ENCODE peak calls at places on chromosomes 6 and 20, in six cellular contexts. F, N, H, B, E and T are unnamed samples.
A peak's percentile ranks its signal among the peaks of the same experiment; 100 is the strongest.

GRCh38 chr6:100376103-100376502 is 88.6 kb downstream of the SIM1 start:
- DNase-seq in B (no peak), F (no peak), E (no peak), H (no peak), N (no peak), T (no peak)

GRCh38 chr6:148118303-148118702 is 224.3 kb upstream of the SASH1 start:
- DNase-seq in E (no peak), F (no peak), N (no peak), H (no peak), B (no peak), T (no peak)

GRCh38 chr6:79135973-79136470 is 58.0 kb upstream of the PHIP start:
- DNase-seq in E (no peak), F (no peak), H (no peak), B (no peak), N (no peak), T (no peak)

GRCh38 chr20:58597021-58597940 is 53.8 kb upstream of the STX16 start:
- DNase-seq in F (peak; percentile 25), B (no peak), H (peak; percentile 43), N (no peak), E (peak; percentile 58), T (no peak)

GRCh38 chr20:36542019-36542488 is 735 bp downstream of the MYL9 start:
- DNase-seq in F (peak; percentile 69), E (peak; percentile 76), N (no peak), H (peak; percentile 55), B (no peak), T (peak; percentile 12)

GRCh38 chr6:36613200-36613995 is 19.2 kb downstream of the SRSF3 start:
- DNase-seq in B (no peak), F (no peak), E (peak; percentile 51), H (no peak), N (no peak), T (no peak)

GRCh38 chr6:16684896-16685554 is 76.2 kb downstream of the ATXN1 start:
- DNase-seq in N (no peak), H (no peak), F (no peak), E (no peak), B (peak; percentile 59), T (peak; percentile 95)

GRCh38 chr20:62378215-62378614 is 8.7 kb upstream of the RPS21 start:
- DNase-seq in E (no peak), H (no peak), N (no peak), B (peak; percentile 90), F (no peak), T (peak; percentile 96)

GRCh38 chr6:104486003-104486402 is 373.7 kb downstream of the HACE1 start:
- DNase-seq in H (no peak), N (no peak), B (no peak), E (no peak), F (no peak), T (no peak)

GRCh38 chr6:107230448-107230847 is 115.1 kb upstream of the BEND3 start:
- DNase-seq in E (no peak), N (no peak), F (no peak), H (no peak), B (no peak), T (peak; percentile 32)

GRCh38 chr20:10314198-10314597 is 95.6 kb downstream of the SNAP25 start:
- DNase-seq in E (no peak), F (peak; percentile 72), B (no peak), N (no peak), H (no peak), T (no peak)

GRCh38 chr6:91716361-91716760 is 1129.5 kb upstream of the MAP3K7 start:
- DNase-seq in H (no peak), N (no peak), E (no peak), F (no peak), B (no peak), T (no peak)

GRCh38 chr6:101114703-101115102 is 233.6 kb upstream of the ASCC3 start:
- DNase-seq in E (no peak), B (peak; percentile 32), N (no peak), F (peak; percentile 18), H (no peak), T (peak; percentile 49)

GRCh38 chr6:16705403-16705993 is 55.8 kb downstream of the ATXN1 start:
- DNase-seq in N (no peak), F (no peak), B (no peak), H (no peak), E (no peak), T (no peak)

GRCh38 chr6:169993861-169994481 is 242.5 kb downstream of the ERMARD start:
- DNase-seq in H (peak; percentile 9), N (peak; percentile 73), E (peak; percentile 28), B (no peak), F (no peak), T (no peak)

GRCh38 chr6:152050451-152051195 is 243.1 kb downstream of the ESR1 start:
- DNase-seq in H (no peak), F (peak; percentile 33), E (no peak), B (no peak), N (no peak), T (no peak)

GRCh38 chr6:167077241-167077932 is 45.5 kb upstream of the CCR6 start:
- DNase-seq in N (no peak), E (no peak), B (no peak), F (no peak), H (no peak), T (no peak)

GRCh38 chr6:151690768-151691562 is 116.5 kb upstream of the ESR1 start:
- DNase-seq in B (no peak), H (no peak), F (peak; percentile 21), N (no peak), E (no peak), T (no peak)

GRCh38 chr6:73704260-73704659 is 8.3 kb downstream of the CD109 start:
- DNase-seq in H (no peak), B (peak; percentile 87), E (no peak), N (peak; percentile 80), F (peak; percentile 98), T (peak; percentile 100)

GRCh38 chr6:110250838-110251237 is 70.6 kb downstream of the CDC40 start:
- DNase-seq in B (no peak), N (no peak), F (no peak), E (no peak), H (no peak), T (no peak)

GRCh38 chr6:148887181-148887580 is 140.4 kb downstream of the UST start:
- DNase-seq in B (no peak), N (no peak), F (no peak), E (no peak), H (no peak), T (peak; percentile 42)

GRCh38 chr6:106525111-106525884 is 104.0 kb downstream of the RTN4IP1 start:
- DNase-seq in H (no peak), B (no peak), N (no peak), E (no peak), F (no peak), T (peak; percentile 48)

GRCh38 chr6:138331444-138331843 is 46.3 kb upstream of the SMIM28 start:
- DNase-seq in N (no peak), H (no peak), E (no peak), B (no peak), F (no peak), T (no peak)

GRCh38 chr6:1318036-1318435 is 6.1 kb downstream of the FOXQ1 start:
- DNase-seq in B (no peak), H (no peak), N (no peak), F (no peak), E (no peak), T (no peak)

GRCh38 chr20:61057313-61058171 is 194.5 kb upstream of the CDH4 start:
- DNase-seq in F (no peak), B (no peak), H (no peak), E (peak; percentile 7), N (peak; percentile 70), T (no peak)

GRCh38 chr6:166470863-166471410 is 88.2 kb upstream of the MPC1 start:
- DNase-seq in N (no peak), H (peak; percentile 22), F (no peak), E (no peak), B (no peak), T (no peak)

GRCh38 chr6:32190054-32190945 is at the start of gene PBX2:
- DNase-seq in H (peak; percentile 78), E (peak; percentile 96), F (peak; percentile 89), B (peak; percentile 64), N (peak; percentile 95), T (peak; percentile 72)
- TF ChIP-seq CTCF in H (no peak), E (no peak), F (no peak), B (no peak), N (no peak), T (no peak)

GRCh38 chr20:53023717-53024116 is 51.6 kb downstream of the TSHZ2 start:
- DNase-seq in F (no peak), E (no peak), B (no peak), H (no peak), N (no peak), T (no peak)
- TF ChIP-seq CTCF in F (no peak), E (no peak), B (no peak), H (no peak), N (no peak), T (no peak)

GRCh38 chr6:82617648-82618047 is 254.0 kb downstream of the TPBG start:
- DNase-seq in B (no peak), E (no peak), H (no peak), N (no peak), F (no peak), T (no peak)

GRCh38 chr6:82619573-82619972 is 256.0 kb downstream of the TPBG start:
- DNase-seq in B (no peak), F (no peak), H (no peak), E (no peak), N (no peak), T (no peak)

GRCh38 chr6:82612475-82612874 is 248.9 kb downstream of the TPBG start:
- DNase-seq in F (no peak), E (no peak), H (no peak), N (no peak), B (no peak), T (no peak)

GRCh38 chr6:82614518-82614917 is 250.9 kb downstream of the TPBG start:
- DNase-seq in B (no peak), H (no peak), E (no peak), N (no peak), F (no peak), T (no peak)

DNA sequence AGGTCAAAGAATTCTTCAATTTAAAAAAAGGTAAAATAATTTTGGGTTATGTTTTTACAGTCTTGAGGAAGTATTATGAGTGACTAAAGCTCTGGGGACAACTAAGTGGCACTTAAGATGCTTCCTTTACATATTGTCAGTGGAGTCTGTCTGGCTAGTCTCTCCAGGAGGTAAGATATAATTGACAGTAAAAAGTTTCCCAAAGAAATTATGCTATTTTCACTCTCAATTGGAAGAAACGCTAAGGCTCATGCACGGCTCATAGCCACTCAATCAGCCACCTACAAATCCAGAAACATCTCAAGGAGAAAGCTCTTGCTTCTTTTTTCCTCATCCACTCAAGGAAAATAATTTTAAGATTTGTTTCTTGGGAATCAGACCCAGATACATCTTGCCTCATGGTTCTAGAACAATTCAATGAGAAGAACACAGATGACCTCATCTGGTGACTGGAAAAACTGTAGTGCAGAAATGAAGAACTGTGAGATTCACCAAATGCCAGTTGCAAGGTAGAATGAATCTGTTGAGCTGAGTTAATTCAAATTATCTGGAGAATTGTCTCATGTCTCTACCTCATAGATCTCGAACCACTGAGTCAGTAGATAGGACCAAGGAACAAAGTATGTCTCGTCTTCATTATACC is 252.9 kb downstream of the TPBG start:
- DNase-seq in E (no peak), B (no peak), N (no peak), F (peak; percentile 10), H (no peak), T (no peak)
- TF ChIP-seq CTCF in E (no peak), B (no peak), N (no peak), F (peak; percentile 14), H (no peak), T (peak; percentile 5)

DNA sequence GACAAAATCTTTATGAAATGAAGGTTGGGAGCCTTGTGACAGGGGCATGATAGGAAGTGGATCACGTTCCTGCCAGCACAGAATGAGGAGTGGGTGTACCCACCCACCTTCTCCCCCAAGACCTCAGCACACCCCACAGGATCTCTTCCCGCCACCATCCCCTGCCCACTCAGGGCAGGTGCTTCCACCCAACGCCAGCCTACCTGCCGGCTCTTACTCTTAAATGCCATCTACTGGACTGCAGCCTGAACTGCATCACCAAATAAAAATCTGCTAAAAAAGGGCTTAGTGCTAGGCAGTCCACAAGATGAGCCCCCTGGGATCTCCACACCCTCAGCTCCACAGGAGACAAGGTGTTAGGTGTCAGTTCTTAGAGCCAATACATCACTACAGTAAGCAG is 20.6 kb downstream of the DTNBP1 start:
- DNase-seq in F (no peak), N (no peak), B (no peak), E (no peak), H (no peak), T (no peak)
- TF ChIP-seq CTCF in F (peak; percentile 21), N (no peak), B (no peak), E (no peak), H (no peak), T (peak; percentile 19)